ENCODE peak calls at places on chromosomes 7 and 10, in six cellular contexts. M, P, L, V, R and J are unnamed samples.

GRCh38 chr7:141462958-141463357 is 88.3 kb upstream of the AGK start:
- DNase-seq in M (no peak), L (no peak), R (no peak), P (no peak), V (peak; percentile 9), J (no peak)

GRCh38 chr10:3068201-3068967 is 1.0 kb downstream of the PFKP start:
- DNase-seq in R (no peak), L (peak; percentile 86), M (peak; percentile 50), P (peak; percentile 79), V (peak; percentile 66), J (no peak)

GRCh38 chr7:36775673-36776072 is 51.4 kb upstream of the AOAH start:
- DNase-seq in M (no peak), V (no peak), R (no peak), L (no peak), P (no peak), J (no peak)

GRCh38 chr10:100735345-100736143 is 9.8 kb upstream of the PAX2 start:
- DNase-seq in L (peak; percentile 61), V (no peak), R (no peak), P (peak; percentile 65), M (no peak), J (no peak)

GRCh38 chr10:5070648-5071410 is 23.4 kb upstream of the AKR1C3 start:
- DNase-seq in L (no peak), R (no peak), M (no peak), P (no peak), V (no peak), J (no peak)

GRCh38 chr7:159215053-159215452 is 70.4 kb upstream of the VIPR2 start:
- DNase-seq in R (no peak), P (no peak), M (no peak), V (no peak), L (no peak), J (no peak)

GRCh38 chr10:8563478-8563877 is 509.0 kb downstream of the GATA3 start:
- DNase-seq in V (no peak), P (no peak), M (no peak), L (no peak), R (no peak), J (no peak)

GRCh38 chr10:14665304-14665703 is 109.4 kb downstream of the FAM107B start:
- DNase-seq in L (no peak), P (no peak), V (no peak), R (no peak), M (no peak), J (no peak)

GRCh38 chr7:121322460-121322859 is 6.3 kb upstream of the WNT16 start:
- DNase-seq in L (no peak), M (no peak), V (no peak), R (no peak), P (no peak), J (no peak)

GRCh38 chr7:104206841-104207240 is 972 bp downstream of the ORC5 start:
- DNase-seq in R (no peak), M (no peak), L (no peak), V (no peak), P (peak; percentile 15), J (no peak)

GRCh38 chr10:6062101-6062771 is at the start of gene IL2RA:
- DNase-seq in L (peak; percentile 81), P (no peak), R (no peak), M (peak; percentile 25), V (peak; percentile 25), J (no peak)

GRCh38 chr10:115171392-115171960 is 78.3 kb downstream of the ATRNL1 start:
- DNase-seq in V (no peak), P (peak; percentile 3), L (no peak), R (no peak), M (no peak), J (no peak)

GRCh38 chr10:24206926-24207701 is 1.8 kb upstream of the KIAA1217 start:
- DNase-seq in R (no peak), L (no peak), V (peak; percentile 27), M (no peak), P (peak; percentile 37), J (no peak)

GRCh38 chr10:1521741-1522140 is 215.6 kb downstream of the ADARB2 start:
- DNase-seq in R (no peak), V (no peak), M (no peak), L (no peak), P (no peak), J (no peak)

GRCh38 chr7:150719960-150720891 is 3.8 kb downstream of the GIMAP1 start:
- DNase-seq in L (peak; percentile 69), P (no peak), M (no peak), R (no peak), V (no peak), J (no peak)

GRCh38 chr10:5515948-5516761 is 8.6 kb upstream of the CALML3 start:
- DNase-seq in V (no peak), L (no peak), P (no peak), M (no peak), R (no peak), J (no peak)

GRCh38 chr10:58796834-58797233 is 284.2 kb downstream of the BICC1 start:
- DNase-seq in P (no peak), V (no peak), M (no peak), R (no peak), L (no peak), J (no peak)

GRCh38 chr10:127228195-127228785 is 31.9 kb upstream of the INSYN2A start:
- DNase-seq in L (no peak), M (no peak), P (no peak), R (no peak), V (no peak), J (no peak)

GRCh38 chr7:36090976-36091375 is 62.1 kb upstream of the EEPD1 start:
- DNase-seq in M (no peak), V (no peak), L (no peak), R (no peak), P (no peak), J (no peak)

GRCh38 chr7:142385528-142386340 is 127.9 kb upstream of the PRSS58 start:
- DNase-seq in L (no peak), R (no peak), P (peak; percentile 62), V (peak; percentile 34), M (no peak), J (no peak)

GRCh38 chr7:140417456-140418155 is 13.7 kb downstream of the RAB19 start:
- DNase-seq in L (no peak), M (no peak), R (no peak), V (no peak), P (no peak), J (no peak)

GRCh38 chr10:34489436-34489835 is 325.7 kb downstream of the PARD3 start:
- DNase-seq in L (no peak), V (no peak), R (no peak), M (no peak), P (no peak), J (no peak)

GRCh38 chr7:47651355-47652317 is 69.7 kb upstream of the TNS3 start:
- DNase-seq in V (no peak), P (no peak), R (no peak), L (no peak), M (no peak), J (no peak)

GRCh38 chr7:121097577-121097976 is 109.1 kb downstream of the CPED1 start:
- DNase-seq in M (no peak), V (no peak), P (no peak), L (no peak), R (no peak), J (no peak)

GRCh38 chr7:158564648-158565005 is 23.0 kb downstream of the PTPRN2 start:
- DNase-seq in M (no peak), L (no peak), P (peak; percentile 65), V (no peak), R (no peak), J (no peak)

GRCh38 chr7:32890010-32890552 is 1.5 kb downstream of the KBTBD2 start:
- DNase-seq in L (no peak), V (no peak), R (no peak), P (no peak), M (no peak), J (no peak)

GRCh38 chr10:21263839-21264238 is 261.6 kb downstream of the SKIDA1 start:
- DNase-seq in L (no peak), R (no peak), P (no peak), M (no peak), V (no peak), J (no peak)
- H3K4me3 ChIP-seq in L (no peak overlapping the region), R (no peak overlapping the region), P (no peak overlapping the region), M (no peak overlapping the region), V (no peak overlapping the region), J (no peak overlapping the region)

DNA sequence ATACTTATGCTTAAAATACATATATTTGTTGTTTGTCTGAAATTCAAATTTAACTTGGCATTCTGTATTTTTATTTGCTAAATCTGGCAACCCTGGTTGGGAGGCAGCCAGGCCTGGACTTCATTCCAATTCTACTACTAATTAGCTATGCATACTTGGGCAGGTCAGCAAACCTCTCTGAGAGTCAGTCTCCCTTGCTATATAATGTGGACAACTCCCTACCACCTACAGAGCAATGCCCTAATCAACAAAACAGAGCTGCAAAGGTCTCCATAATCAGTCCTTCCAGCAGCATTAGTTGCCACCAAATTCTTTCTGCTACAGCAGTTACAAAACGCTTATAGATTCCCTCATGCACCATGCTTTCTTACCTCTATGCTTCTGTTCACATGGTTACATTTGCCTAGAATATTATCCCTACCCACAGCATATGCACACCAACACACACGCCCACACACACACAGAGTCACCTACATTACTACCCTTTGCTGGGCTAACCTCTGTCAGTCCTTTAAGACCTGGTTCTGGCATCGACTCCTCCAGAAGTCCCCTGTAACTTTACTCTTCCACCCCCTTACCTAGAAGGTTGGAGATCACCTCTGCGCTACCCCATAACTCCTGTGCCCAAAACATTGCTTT is 188.7 kb downstream of the FGFR2 start:
- DNase-seq in R (no peak), M (no peak), L (no peak), V (no peak), P (no peak), J (peak; percentile 53)
- H3K9me3 ChIP-seq in R (no peaks in the 10 kb centered on the region), M (no peaks in the 10 kb centered on the region), L (no peaks in the 10 kb centered on the region), V (no peaks in the 10 kb centered on the region), P (no peaks in the 10 kb centered on the region), J (no peaks in the 10 kb centered on the region)

GRCh38 chr10:49352323-49352722 is 43.6 kb downstream of the DRGX start:
- DNase-seq in L (no peak), R (no peak), M (no peak), V (no peak), P (no peak), J (peak; percentile 72)

GRCh38 chr10:49353026-49353894 is 42.6 kb downstream of the DRGX start:
- DNase-seq in R (no peak), V (no peak), M (no peak), L (no peak), P (no peak), J (peak; percentile 89)

GRCh38 chr10:49350856-49351532 is 44.9 kb downstream of the DRGX start:
- DNase-seq in P (no peak), M (no peak), L (no peak), R (no peak), V (no peak), J (peak; percentile 77)

GRCh38 chr10:49350138-49350537 is 45.8 kb downstream of the DRGX start:
- DNase-seq in R (no peak), M (no peak), P (no peak), V (no peak), L (no peak), J (no peak)

GRCh38 chr10:49351669-49352068 is 44.2 kb downstream of the DRGX start:
- DNase-seq in R (no peak), M (no peak), P (no peak), V (no peak), L (no peak), J (peak; percentile 37)
- TF ChIP-seq POLR2AphosphoS5 in R (no peak), M (no peak), P (no peak), V (no peak), L (no peak), J (no peak)

GRCh38 chr7:27244488-27245123 is 2.0 kb downstream of the EVX1 start:
- DNase-seq in R (no peak), P (no peak), M (no peak), V (peak; percentile 48), L (no peak), J (no peak)
- H3K4me3 ChIP-seq in R (no peak overlapping the region), P (no peak overlapping the region), M (no peak overlapping the region), V (no peak overlapping the region), L (no peak overlapping the region), J (no peak overlapping the region)